ENCODE peak calls at places on chromosomes 1 and 21, in eight cellular contexts. U is H54; W is NCI-H2081; X is heart left ventricle; A is activated T-helper 1 cell treated with anti-CD3 and anti-CD28 coated beads, Interleukin-12 subunit alpha, Interleukin-12 subunit beta, Interleukin-2, Interleukin-4 antibody, amounts not matched to agents 30 ng/mL and 10 ng/mL and 1 ng/mL, durations not matched to agents 14 hours and 24 hours and 36 hours; V is fibroblast of lung; Y is neuronal stem cell; D is GM03348. C is an unnamed sample.

GRCh38 chr1:67937651-67938050 is 104.4 kb upstream of the GNG12 start:
- DNase-seq in W (no peak), U (no peak), V (no peak), D (peak; percentile 24), X (peak; percentile 14), A (no peak), Y (no peak), C (no peak)

GRCh38 chr1:24348196-24348595 is 29.0 kb downstream of the GRHL3 start:
- DNase-seq in W (no peak), U (no peak), Y (no peak), D (no peak), A (no peak), X (no peak), V (no peak), C (no peak)

GRCh38 chr1:167648978-167649752 is 19.1 kb downstream of the RCSD1 start:
- DNase-seq in U (no peak), W (no peak), Y (no peak), X (peak; percentile 69), V (no peak), A (no peak), D (no peak), C (no peak)

GRCh38 chr21:37000381-37000780 is 6.1 kb upstream of the RIPPLY3 start:
- DNase-seq in W (no peak), A (no peak), U (no peak), V (no peak), Y (no peak), X (no peak), D (no peak), C (no peak)

GRCh38 chr1:53508991-53509663 is 49.9 kb downstream of the DMRTB1 start:
- DNase-seq in D (no peak), V (peak; percentile 63), W (no peak), A (no peak), Y (no peak), X (no peak), U (peak; percentile 97), C (no peak)

GRCh38 chr1:163608969-163609368 is 287.2 kb downstream of the NUF2 start:
- DNase-seq in D (no peak), X (no peak), A (no peak), V (no peak), U (no peak), W (no peak), Y (no peak), C (no peak)

GRCh38 chr21:42665026-42665425 is 11.6 kb downstream of the PDE9A start:
- DNase-seq in U (no peak), W (no peak), Y (no peak), V (no peak), D (no peak), A (no peak), X (no peak), C (no peak)

GRCh38 chr1:13700521-13701273 is 709 bp downstream of the PRDM2 start:
- DNase-seq in D (no peak), U (no peak), X (peak; percentile 23), W (no peak), Y (peak; percentile 17), A (peak; percentile 31), V (peak; percentile 46), C (no peak)

GRCh38 chr1:64000021-64000420 is 203.4 kb upstream of the UBE2U start:
- DNase-seq in V (peak; percentile 52), U (no peak), X (no peak), A (no peak), W (no peak), D (no peak), Y (no peak), C (peak; percentile 81)

GRCh38 chr21:31930001-31930400 is 57.2 kb downstream of the HUNK start:
- DNase-seq in V (no peak), Y (no peak), D (no peak), X (no peak), A (no peak), U (no peak), W (no peak), C (no peak)

GRCh38 chr1:29782846-29783500 is 546.7 kb downstream of the PTPRU start:
- DNase-seq in A (no peak), U (no peak), W (no peak), Y (no peak), X (no peak), V (no peak), D (no peak), C (no peak)

GRCh38 chr1:98086156-98086555 is 165.3 kb upstream of the DPYD start:
- DNase-seq in V (no peak), W (no peak), D (no peak), Y (no peak), X (no peak), A (no peak), U (no peak), C (no peak)

GRCh38 chr1:66156144-66156543 is 363.4 kb downstream of the PDE4B start:
- DNase-seq in D (no peak), V (no peak), A (no peak), X (no peak), Y (no peak), W (no peak), U (no peak), C (no peak)

GRCh38 chr1:29523531-29523930 is 287.2 kb downstream of the PTPRU start:
- DNase-seq in A (no peak), U (no peak), W (no peak), V (no peak), X (no peak), D (no peak), Y (no peak), C (no peak)

GRCh38 chr1:153152481-153152880 is 1.8 kb upstream of the SPRR2G start:
- DNase-seq in Y (no peak), U (no peak), A (no peak), W (no peak), X (no peak), V (no peak), D (no peak), C (no peak)

GRCh38 chr21:42654179-42654912 is 925 bp downstream of the PDE9A start:
- DNase-seq in D (no peak), V (no peak), X (no peak), U (no peak), Y (peak; percentile 69), A (no peak), W (peak; percentile 53), C (no peak)

GRCh38 chr1:56577859-56578663 is 1.3 kb downstream of the PLPP3 start:
- DNase-seq in X (peak; percentile 41), W (peak; percentile 55), U (peak; percentile 42), V (peak; percentile 60), Y (no peak), D (peak; percentile 59), A (no peak), C (no peak)

GRCh38 chr1:6041432-6042062 is 4.1 kb upstream of the KCNAB2 start:
- DNase-seq in A (no peak), Y (no peak), X (no peak), U (peak; percentile 54), W (peak; percentile 21), V (no peak), D (peak; percentile 83), C (no peak)

GRCh38 chr1:227889047-227889862 is 58.5 kb downstream of the WNT9A start:
- DNase-seq in V (no peak), D (no peak), W (no peak), A (no peak), Y (no peak), U (no peak), X (peak; percentile 5), C (no peak)

GRCh38 chr1:112507896-112508241 is 896 bp upstream of the WNT2B start:
- DNase-seq in W (no peak), X (no peak), D (peak; percentile 60), V (no peak), Y (no peak), U (no peak), A (no peak), C (no peak)

GRCh38 chr1:14261395-14261794 is 337.1 kb upstream of the KAZN start:
- DNase-seq in D (no peak), X (no peak), W (no peak), A (no peak), V (no peak), Y (no peak), U (no peak), C (no peak)

GRCh38 chr21:26457817-26458216 is 115.3 kb downstream of the CYYR1 start:
- DNase-seq in A (no peak), X (no peak), D (no peak), Y (no peak), V (peak; percentile 38), U (no peak), W (no peak), C (no peak)

GRCh38 chr1:116680752-116681151 is 13.2 kb upstream of the IGSF3 start:
- DNase-seq in D (no peak), Y (no peak), A (no peak), V (no peak), X (no peak), U (no peak), W (no peak), C (no peak)

GRCh38 chr1:116154536-116154935 is 43.3 kb downstream of the MAB21L3 start:
- DNase-seq in A (no peak), Y (no peak), D (no peak), V (no peak), X (no peak), W (no peak), U (no peak), C (no peak)

GRCh38 chr1:51567653-51568052 is 48.6 kb upstream of the EPS15 start:
- DNase-seq in X (no peak), Y (no peak), A (no peak), V (peak; percentile 84), D (peak; percentile 75), W (no peak), U (no peak), C (peak; percentile 97)

C was measured in PC-9.